ENCODE peak calls at places on chromosomes 4 and X, in eight cellular contexts. S is type B pancreatic cell, M is GM23248, B is mesendoderm, G is NCI-H2081, Q is SJSA1, H is LoVo, N is substantia nigra. Z is an unnamed sample.

GRCh38 chr4:163495900-163496299 is 1.4 kb downstream of the TMA16 start:
- DNase-seq in H (no peak), G (no peak), Q (no peak), N (no peak), M (no peak), S (no peak), B (no peak), Z (no peak)

GRCh38 chr4:155761916-155762315 is 3.1 kb downstream of the GUCY1B1 start:
- DNase-seq in Q (no peak), B (peak), N (no peak), S (no peak), H (no peak), G (no peak), M (no peak), Z (no peak)

GRCh38 chr4:115119804-115120352 is 6.5 kb upstream of the NDST4 start:
- DNase-seq in Q (no peak), H (no peak), S (no peak), N (no peak), B (no peak), M (peak), G (peak), Z (no peak)

GRCh38 chr4:40621592-40622512 is 7.8 kb downstream of the RBM47 start:
- DNase-seq in Q (peak), B (peak), S (no peak), N (peak), H (peak), G (no peak), M (peak), Z (peak)

GRCh38 chrX:9911479-9911878 is 55.7 kb upstream of the CLDN34 start:
- DNase-seq in M (peak), G (no peak), S (no peak), N (no peak), Q (no peak), B (peak), H (no peak), Z (no peak)

GRCh38 chr4:162164881-162165528 is 1.2 kb upstream of the FSTL5 start:
- DNase-seq in H (no peak), S (no peak), B (peak), M (no peak), G (no peak), N (no peak), Q (no peak), Z (no peak)

GRCh38 chr4:149754526-149754925 is 61.1 kb downstream of the IQCM start:
- DNase-seq in G (no peak), N (no peak), S (no peak), H (no peak), B (peak), Q (no peak), M (peak), Z (no peak)

GRCh38 chr4:181528570-181529184 is 714.5 kb upstream of the TENM3 start:
- DNase-seq in B (peak), S (peak), N (peak), Q (peak), M (peak), G (peak), H (peak), Z (peak)

GRCh38 chrX:98111684-98112083 is 1228.0 kb downstream of the RPA4 start:
- DNase-seq in B (no peak), N (no peak), Q (no peak), S (no peak), H (no peak), G (no peak), M (no peak), Z (no peak)

GRCh38 chr4:8593268-8594096 is 917 bp downstream of the CPZ start:
- DNase-seq in Q (peak), H (no peak), N (no peak), S (no peak), B (peak), M (peak), G (no peak), Z (no peak)

GRCh38 chr4:8910100-8910821 is 38.6 kb upstream of the HMX1 start:
- DNase-seq in Q (peak), N (no peak), H (no peak), G (no peak), M (no peak), S (peak), B (no peak), Z (no peak)

GRCh38 chrX:39827959-39828358 is 269.8 kb downstream of the BCOR start:
- DNase-seq in H (no peak), S (no peak), B (no peak), Q (no peak), N (no peak), M (no peak), G (no peak), Z (no peak)

GRCh38 chrX:40243699-40244098 is 145.9 kb upstream of the BCOR start:
- DNase-seq in Q (no peak), M (peak), N (no peak), B (no peak), H (no peak), S (no peak), G (no peak), Z (no peak)

GRCh38 chr4:138540056-138540800 is 298.1 kb upstream of the SLC7A11 start:
- DNase-seq in B (no peak), M (peak), S (no peak), G (no peak), H (no peak), N (no peak), Q (no peak), Z (no peak)

GRCh38 chr4:722851-723360 is 17.3 kb downstream of the PCGF3 start:
- DNase-seq in N (no peak), S (no peak), H (no peak), Q (no peak), M (no peak), G (no peak), B (no peak), Z (no peak)

GRCh38 chr4:176883108-176883550 is 90.4 kb upstream of the VEGFC start:
- DNase-seq in B (no peak), N (no peak), Q (no peak), G (no peak), M (peak), S (no peak), H (peak), Z (no peak)

GRCh38 chrX:140983730-140984129 is 18.7 kb upstream of the SPANXB1 start:
- DNase-seq in B (no peak), Q (no peak), H (no peak), M (no peak), G (no peak), S (no peak), N (no peak), Z (no peak)

GRCh38 chr4:42363614-42364013 is 33.7 kb upstream of the SHISA3 start:
- DNase-seq in B (no peak), Q (no peak), G (no peak), M (no peak), S (no peak), N (no peak), H (no peak), Z (no peak)

GRCh38 chr4:122832732-122833131 is 6.1 kb downstream of the FGF2 start:
- DNase-seq in N (no peak), G (no peak), M (peak), H (no peak), B (no peak), S (no peak), Q (no peak), Z (no peak)

GRCh38 chrX:13808865-13809264 is 8.0 kb downstream of the GPM6B start:
- DNase-seq in S (no peak), Q (no peak), M (no peak), G (no peak), H (no peak), B (no peak), N (no peak), Z (no peak)

GRCh38 chrX:103330601-103331397 is 760 bp downstream of the TCEAL7 start:
- DNase-seq in M (peak), G (no peak), H (no peak), Q (no peak), N (no peak), B (peak), S (no peak), Z (no peak)

GRCh38 chrX:132489256-132490085 is 633 bp upstream of the MBNL3 start:
- DNase-seq in N (peak), B (peak), M (peak), G (peak), H (peak), S (peak), Q (no peak), Z (peak)

GRCh38 chrX:7233632-7234406 is 85.9 kb upstream of the PUDP start:
- DNase-seq in N (no peak), B (no peak), G (no peak), H (no peak), Q (no peak), S (no peak), M (no peak), Z (no peak)

GRCh38 chr4:169098054-169098896 is 88.2 kb upstream of the CBR4 start:
- DNase-seq in Q (no peak), G (no peak), B (no peak), H (no peak), N (no peak), S (no peak), M (peak), Z (no peak)

GRCh38 chrX:39477438-39478120 is 620.2 kb downstream of the BCOR start:
- DNase-seq in S (no peak), Q (peak), H (no peak), B (peak), G (peak), M (no peak), N (no peak), Z (no peak)

GRCh38 chr4:67084801-67085200 is 460.5 kb downstream of the CENPC start:
- DNase-seq in Q (no peak), G (peak), H (no peak), M (no peak), S (no peak), B (no peak), N (no peak), Z (no peak)

GRCh38 chr4:142840516-142841123 is 5.5 kb downstream of the INPP4B start:
- DNase-seq in N (no peak), S (no peak), Q (no peak), M (peak), H (peak), G (peak), B (peak), Z (no peak)

GRCh38 chr4:70559216-70559830 is 32.7 kb upstream of the AMBN start:
- DNase-seq in G (peak), H (peak), Q (no peak), B (peak), S (no peak), N (peak), M (peak), Z (no peak)

GRCh38 chr4:139668036-139668435 is 2.4 kb downstream of the MGST2 start:
- DNase-seq in N (no peak), G (no peak), Q (no peak), H (no peak), B (peak), M (no peak), S (no peak), Z (no peak)

GRCh38 chrX:3046253-3046909 is 5.1 kb downstream of the ARSF start:
- DNase-seq in N (no peak), H (no peak), M (no peak), S (no peak), G (no peak), Q (no peak), B (no peak), Z (no peak)

GRCh38 chrX:24760601-24761000 is 66.9 kb downstream of the POLA1 start:
- DNase-seq in S (no peak), Q (no peak), N (no peak), H (no peak), B (peak), G (no peak), M (peak), Z (no peak)

GRCh38 chr4:1469596-1470392 is 63.6 kb upstream of the NKX1-1 start:
- DNase-seq in S (no peak), N (no peak), Q (no peak), B (no peak), G (no peak), M (no peak), H (no peak), Z (no peak)